ENCODE peak calls at places on chromosomes 4 and X, in nine cellular contexts. V, Y, H, O, B, R, G, Z and M are unnamed samples.

GRCh38 chrX:23938690-23939089 is 30.9 kb downstream of the CXorf58 start:
- DNase-seq in H (no peak), Y (no peak), Z (no peak), B (no peak), R (no peak), V (no peak), O (no peak), G (no peak), M (no peak)

GRCh38 chr4:2060578-2061207 is 1.6 kb downstream of the NAT8L start:
- DNase-seq in B (no peak), H (no peak), G (no peak), R (no peak), O (no peak), Z (no peak), V (no peak), Y (no peak), M (no peak)

GRCh38 chrX:85544609-85545008 is 165.1 kb upstream of the POF1B start:
- DNase-seq in R (no peak), G (no peak), H (no peak), Y (peak), Z (no peak), B (no peak), O (no peak), V (no peak), M (no peak)

GRCh38 chrX:9882669-9883446 is 84.3 kb upstream of the CLDN34 start:
- DNase-seq in Z (no peak), R (no peak), H (no peak), V (no peak), Y (no peak), B (no peak), G (no peak), O (no peak), M (no peak)

GRCh38 chr4:136562842-136563241 is 969.5 kb downstream of the PCDH18 start:
- DNase-seq in B (no peak), H (no peak), G (no peak), V (peak), Z (no peak), R (no peak), Y (no peak), O (no peak), M (no peak)

GRCh38 chrX:542179-542578 is 88.4 kb upstream of the SHOX start:
- DNase-seq in O (no peak), V (no peak), Z (no peak), H (no peak), B (no peak), Y (no peak), G (peak), R (no peak), M (no peak)

GRCh38 chr4:188934320-188934975 is 795.2 kb downstream of the TRIML1 start:
- DNase-seq in O (no peak), R (no peak), G (no peak), B (no peak), V (peak), Z (no peak), H (no peak), Y (no peak), M (no peak)

GRCh38 chr4:118190903-118191302 is 156.6 kb downstream of the NDST3 start:
- DNase-seq in B (no peak), R (no peak), Z (no peak), Y (no peak), H (no peak), V (no peak), O (no peak), G (no peak), M (no peak)